ENCODE peak calls at places on chromosome 9, in five cellular contexts. R is A673; I is psoas muscle; L is kidney; V is CD8-positive, alpha-beta T cell. M is an unnamed sample.
A peak's percentile ranks its signal among the peaks of the same experiment; 100 is the strongest.

GRCh38 chr9:16202913-16203734 is 650.3 kb downstream of the CCDC171 start:
- DNase-seq in R (peak; percentile 42), I (no peak), L (no peak), V (no peak), M (no peak)

GRCh38 chr9:14037331-14037730 is 276.6 kb downstream of the NFIB start:
- DNase-seq in R (no peak), I (no peak), L (no peak), V (no peak), M (no peak)

GRCh38 chr9:28648723-28649122 is 1075.4 kb upstream of the C9orf72 start:
- DNase-seq in R (peak; percentile 56), I (no peak), L (no peak), V (no peak), M (no peak)

GRCh38 chr9:136687721-136688223 is 515 bp upstream of the AGPAT2 start:
- DNase-seq in R (no peak), I (peak; percentile 88), L (peak; percentile 92), V (no peak), M (no peak)

GRCh38 chr9:38435526-38435925 is 11.3 kb upstream of the IGFBPL1 start:
- DNase-seq in R (no peak), I (no peak), L (no peak), V (no peak), M (no peak)

GRCh38 chr9:2418619-2419018 is 203.0 kb upstream of the VLDLR start:
- DNase-seq in R (peak; percentile 83), I (no peak), L (no peak), V (no peak), M (no peak)

GRCh38 chr9:129938291-129938979 is 103.2 kb downstream of the USP20 start:
- DNase-seq in R (peak; percentile 63), I (no peak), L (no peak), V (no peak), M (no peak)

GRCh38 chr9:137317979-137318511 is 16.0 kb upstream of the NRARP start:
- DNase-seq in R (no peak), I (peak; percentile 49), L (peak; percentile 69), V (no peak), M (no peak)

GRCh38 chr9:85534340-85534739 is 207.4 kb downstream of the AGTPBP1 start:
- DNase-seq in R (no peak), I (no peak), L (no peak), V (no peak), M (no peak)

GRCh38 chr9:4569101-4569500 is 78.8 kb downstream of the SLC1A1 start:
- DNase-seq in R (no peak), I (no peak), L (no peak), V (no peak), M (no peak)

GRCh38 chr9:127942152-127943010 is 4.7 kb upstream of the DPM2 start:
- DNase-seq in R (peak; percentile 78), I (peak; percentile 89), L (peak; percentile 91), V (peak; percentile 45), M (no peak)

GRCh38 chr9:88106492-88106891 is 31.8 kb downstream of the SPATA31C2 start:
- DNase-seq in R (peak; percentile 74), I (no peak), L (no peak), V (no peak), M (no peak)

GRCh38 chr9:137365552-137366444 is 57.2 kb downstream of the EXD3 start:
- DNase-seq in R (no peak), I (no peak), L (peak; percentile 29), V (no peak), M (no peak)

GRCh38 chr9:114929166-114929565 is 1.2 kb downstream of the TNFSF8 start:
- DNase-seq in R (no peak), I (no peak), L (no peak), V (no peak), M (no peak)

GRCh38 chr9:33447404-33448158 is at the start of gene AQP3:
- DNase-seq in R (peak; percentile 75), I (peak; percentile 81), L (peak; percentile 87), V (peak; percentile 76), M (peak; percentile 85)

GRCh38 chr9:122347348-122348287 is 23.2 kb upstream of the PTGS1 start:
- DNase-seq in R (peak; percentile 17), I (no peak), L (no peak), V (no peak), M (peak; percentile 37)

GRCh38 chr9:33161011-33161588 is 6.0 kb downstream of the B4GALT1 start:
- DNase-seq in R (peak; percentile 85), I (peak; percentile 77), L (peak; percentile 90), V (peak; percentile 52), M (peak; percentile 79)

GRCh38 chr9:68710082-68710481 is 5.0 kb downstream of the PIP5K1B start:
- DNase-seq in R (no peak), I (no peak), L (no peak), V (no peak), M (no peak)

GRCh38 chr9:137074657-137075274 is 2.6 kb upstream of the UAP1L1 start:
- DNase-seq in R (no peak), I (no peak), L (peak; percentile 73), V (no peak), M (no peak)

GRCh38 chr9:114286146-114286679 is 36.7 kb upstream of the ORM1 start:
- DNase-seq in R (no peak), I (peak; percentile 14), L (peak; percentile 11), V (no peak), M (no peak)

GRCh38 chr9:134925011-134925511 is 7.3 kb upstream of the FCN1 start:
- DNase-seq in R (no peak), I (peak; percentile 23), L (no peak), V (no peak), M (no peak)

GRCh38 chr9:113764572-113764971 is 111.5 kb upstream of the ZNF618 start:
- DNase-seq in R (no peak), I (no peak), L (no peak), V (no peak), M (no peak)

GRCh38 chr9:134930404-134930803 is 12.7 kb upstream of the FCN1 start:
- DNase-seq in R (no peak), I (no peak), L (peak; percentile 58), V (no peak), M (no peak)

GRCh38 chr9:20476912-20477311 is 145.4 kb downstream of the MLLT3 start:
- DNase-seq in R (no peak), I (no peak), L (no peak), V (no peak), M (peak; percentile 60)

GRCh38 chr9:74663456-74663855 is 166.3 kb downstream of the RORB start:
- DNase-seq in R (no peak), I (no peak), L (no peak), V (no peak), M (no peak)

GRCh38 chr9:123996731-123997421 is 14.7 kb upstream of the LHX2 start:
- DNase-seq in R (no peak), I (no peak), L (peak; percentile 52), V (no peak), M (no peak)

GRCh38 chr9:4832786-4833579 is 40.2 kb downstream of the RCL1 start:
- DNase-seq in R (no peak), I (no peak), L (no peak), V (no peak), M (no peak)

GRCh38 chr9:136539427-136540412 is 6.1 kb downstream of the NOTCH1 start:
- DNase-seq in R (no peak), I (peak; percentile 90), L (peak; percentile 99), V (peak; percentile 94), M (peak; percentile 67)

GRCh38 chr9:123246534-123246933 is 21.9 kb downstream of the STRBP start:
- DNase-seq in R (no peak), I (no peak), L (no peak), V (no peak), M (no peak)

GRCh38 chr9:114299286-114300152 is 23.4 kb upstream of the ORM1 start:
- DNase-seq in R (no peak), I (no peak), L (peak; percentile 51), V (no peak), M (no peak)

GRCh38 chr9:85949591-85950335 is 8.8 kb downstream of the NAA35 start:
- DNase-seq in R (no peak), I (no peak), L (no peak), V (no peak), M (no peak)

GRCh38 chr9:92774274-92774673 is 9.6 kb upstream of the BICD2 start:
- DNase-seq in R (peak; percentile 18), I (no peak), L (no peak), V (no peak), M (no peak)

GRCh38 chr9:5586391-5586802 is 42.5 kb upstream of the RIC1 start:
- DNase-seq in R (no peak), I (no peak), L (no peak), V (no peak), M (no peak)

GRCh38 chr9:32738501-32739172 is 44.7 kb upstream of the TMEM215 start:
- DNase-seq in R (no peak), I (no peak), L (no peak), V (no peak), M (no peak)

GRCh38 chr9:131097259-131097947 is 1.1 kb downstream of the AIF1L start:
- DNase-seq in R (no peak), I (no peak), L (no peak), V (no peak), M (no peak)
- H3K4me1 ChIP-seq in R (no peaks in the 10 kb centered on the region), I (no peaks in the 10 kb centered on the region), L (peaks cover 31% of the 10 kb centered on the region), V (no peaks in the 10 kb centered on the region), M (peaks cover 12% of the 10 kb centered on the region)

GRCh38 chr9:112226091-112226490 is 51.0 kb upstream of the SUSD1 start:
- DNase-seq in R (peak; percentile 52), I (no peak), L (no peak), V (no peak), M (no peak)
- H3K36me3 ChIP-seq in R (peaks cover 24% of the 10 kb centered on the region), I (peaks cover 68% of the 10 kb centered on the region), L (peaks cover 12% of the 10 kb centered on the region), V (peaks cover 30% of the 10 kb centered on the region), M (peaks cover 3% of the 10 kb centered on the region)

DNA sequence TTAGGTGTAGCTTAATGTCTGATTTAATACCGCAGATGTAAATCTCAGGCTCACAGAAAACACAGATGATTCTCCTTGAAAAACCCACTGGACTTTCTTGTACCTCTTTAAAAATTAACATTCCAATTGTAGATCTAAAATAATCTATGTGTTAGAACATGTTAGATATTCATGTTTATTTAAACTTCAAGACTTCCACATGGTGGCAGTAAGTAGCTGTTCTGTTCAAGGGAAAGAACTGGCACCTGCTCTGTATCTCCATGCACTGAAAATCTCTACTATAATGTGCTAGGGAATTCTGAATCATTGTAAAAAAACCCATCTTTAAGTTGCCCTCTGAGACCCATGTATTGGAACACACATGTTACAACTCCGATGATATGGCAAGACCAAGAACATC is 366.9 kb downstream of the DMRTA1 start:
- DNase-seq in R (peak; percentile 0), I (no peak), L (no peak), V (no peak), M (no peak)
- TF ChIP-seq CTCF in R (peak; percentile 15), I (peak; percentile 14), L (peak; percentile 7), V (no peak), M (no peak)

GRCh38 chr9:121266356-121266755 is 1.6 kb upstream of the GSN start:
- DNase-seq in R (no peak), I (no peak), L (no peak), V (no peak), M (no peak)
- H3K4me1 ChIP-seq in R (peaks cover 35% of the 10 kb centered on the region), I (peaks cover 32% of the 10 kb centered on the region), L (peaks cover 14% of the 10 kb centered on the region), V (peaks cover 13% of the 10 kb centered on the region), M (peaks cover 24% of the 10 kb centered on the region)

GRCh38 chr9:110476251-110476650 is 103.3 kb downstream of the SVEP1 start:
- DNase-seq in R (no peak), I (no peak), L (no peak), V (no peak), M (no peak)
- H3K36me3 ChIP-seq in R (no peaks in the 10 kb centered on the region), I (peaks cover 5% of the 10 kb centered on the region), L (no peaks in the 10 kb centered on the region), V (no peaks in the 10 kb centered on the region), M (no peaks in the 10 kb centered on the region)